ENCODE peak calls at places on chromosome 20, in eight cellular contexts. Z, X, B, D, G, H, L and J are unnamed samples.

GRCh38 chr20:17680836-17681740 is 954 bp downstream of the RRBP1 start:
- DNase-seq in H (peak), X (peak), Z (peak), G (no peak), L (peak), B (peak), D (peak), J (no peak)

GRCh38 chr20:63272105-63273078 is at the start of gene ARFGAP1:
- DNase-seq in L (peak), X (peak), G (peak), D (peak), B (peak), H (peak), Z (peak), J (peak)

GRCh38 chr20:44212792-44213191 is 2.2 kb upstream of the OSER1 start:
- DNase-seq in H (no peak), X (no peak), Z (no peak), L (no peak), G (no peak), B (peak), D (no peak), J (no peak)

GRCh38 chr20:45469336-45470261 is at the start of gene WFDC2:
- DNase-seq in B (no peak), Z (no peak), D (no peak), G (no peak), H (peak), X (no peak), L (no peak), J (no peak)

GRCh38 chr20:1374246-1374645 is 18.6 kb downstream of the FKBP1A start:
- DNase-seq in G (no peak), B (no peak), Z (no peak), D (no peak), H (no peak), L (no peak), X (no peak), J (no peak)

GRCh38 chr20:11379257-11380011 is 538.3 kb upstream of the BTBD3 start:
- DNase-seq in X (no peak), L (no peak), G (no peak), Z (no peak), D (peak), H (peak), B (no peak), J (peak)

GRCh38 chr20:7411075-7411474 is 529.2 kb downstream of the HAO1 start:
- DNase-seq in Z (no peak), B (no peak), G (no peak), X (no peak), L (no peak), D (no peak), H (no peak), J (no peak)

GRCh38 chr20:57587278-57587988 is 26.5 kb downstream of the PCK1 start:
- DNase-seq in G (no peak), Z (no peak), H (no peak), D (no peak), L (no peak), B (no peak), X (no peak), J (no peak)

GRCh38 chr20:43681991-43682410 is 15.1 kb downstream of the MYBL2 start:
- DNase-seq in B (no peak), X (no peak), Z (no peak), G (no peak), H (peak), L (no peak), D (peak), J (no peak)

GRCh38 chr20:13464702-13465101 is 174.0 kb downstream of the TASP1 start:
- DNase-seq in Z (no peak), H (no peak), G (no peak), D (no peak), B (peak), X (no peak), L (no peak), J (no peak)

GRCh38 chr20:45934587-45935415 is at the start of gene PCIF1:
- DNase-seq in Z (peak), G (peak), L (peak), H (peak), D (peak), X (peak), B (peak), J (peak)

GRCh38 chr20:33018169-33018931 is 10.8 kb downstream of the BPIFB2 start:
- DNase-seq in D (no peak), Z (no peak), X (no peak), B (no peak), L (no peak), H (no peak), G (no peak), J (no peak)

GRCh38 chr20:35171753-35172433 is at the start of gene PROCR:
- DNase-seq in X (peak), Z (peak), H (peak), G (peak), L (no peak), B (peak), D (no peak), J (peak)

GRCh38 chr20:20624914-20625313 is 87.5 kb downstream of the RALGAPA2 start:
- DNase-seq in D (no peak), X (no peak), Z (no peak), B (no peak), L (no peak), H (peak), G (no peak), J (no peak)

GRCh38 chr20:32465092-32465900 is 107.2 kb downstream of the ASXL1 start:
- DNase-seq in H (no peak), X (peak), Z (no peak), B (no peak), L (no peak), G (no peak), D (no peak), J (peak)

GRCh38 chr20:51384854-51385253 is 157.7 kb downstream of the NFATC2 start:
- DNase-seq in G (no peak), L (no peak), X (no peak), B (no peak), Z (no peak), D (no peak), H (no peak), J (no peak)

GRCh38 chr20:34663213-34663943 is 13.5 kb downstream of the PIGU start:
- DNase-seq in B (no peak), H (no peak), L (no peak), D (no peak), X (peak), Z (no peak), G (no peak), J (no peak)

GRCh38 chr20:58542411-58543095 is 27.4 kb upstream of the APCDD1L start:
- DNase-seq in X (no peak), L (no peak), H (no peak), Z (no peak), D (no peak), B (peak), G (no peak), J (no peak)

GRCh38 chr20:18527836-18528235 is 20.1 kb downstream of the SEC23B start:
- DNase-seq in L (no peak), B (peak), H (no peak), X (peak), D (no peak), Z (no peak), G (no peak), J (no peak)

GRCh38 chr20:34549929-34550305 is 8.6 kb upstream of the MAP1LC3A start:
- DNase-seq in D (no peak), B (no peak), H (no peak), L (no peak), Z (no peak), X (no peak), G (no peak), J (no peak)

GRCh38 chr20:5888051-5888450 is 62.3 kb downstream of the TRMT6 start:
- DNase-seq in H (no peak), X (no peak), Z (no peak), D (no peak), G (no peak), L (no peak), B (peak), J (no peak)

GRCh38 chr20:44615169-44615791 is 32.9 kb downstream of the PKIG start:
- DNase-seq in H (no peak), Z (peak), D (no peak), L (no peak), B (no peak), X (no peak), G (no peak), J (no peak)

GRCh38 chr20:49478266-49478665 is 4.2 kb downstream of the KCNB1 start:
- DNase-seq in Z (no peak), B (no peak), H (no peak), X (no peak), G (no peak), L (peak), D (no peak), J (no peak)

GRCh38 chr20:20261159-20261558 is 106.7 kb upstream of the INSM1 start:
- DNase-seq in L (no peak), X (no peak), B (no peak), D (no peak), H (no peak), Z (no peak), G (no peak), J (no peak)

GRCh38 chr20:3847419-3847940 is 846 bp downstream of the MAVS start:
- DNase-seq in Z (no peak), B (no peak), X (no peak), G (no peak), L (no peak), D (no peak), H (no peak), J (no peak)

GRCh38 chr20:45181639-45182038 is 6.9 kb downstream of the PI3 start:
- DNase-seq in L (no peak), Z (no peak), H (no peak), B (no peak), D (no peak), X (peak), G (no peak), J (no peak)

GRCh38 chr20:13567663-13568062 is 71.1 kb downstream of the TASP1 start:
- DNase-seq in X (no peak), Z (no peak), B (no peak), L (no peak), G (no peak), H (no peak), D (no peak), J (no peak)

GRCh38 chr20:3720068-3720467 is 7.7 kb upstream of the SIGLEC1 start:
- DNase-seq in Z (no peak), L (no peak), G (no peak), H (no peak), D (no peak), X (no peak), B (no peak), J (no peak)

GRCh38 chr20:20568604-20569205 is 143.7 kb downstream of the RALGAPA2 start:
- DNase-seq in H (peak), B (peak), Z (no peak), D (peak), G (no peak), L (no peak), X (peak), J (peak)

GRCh38 chr20:6942266-6942665 is 174.8 kb downstream of the BMP2 start:
- DNase-seq in L (no peak), Z (no peak), H (no peak), D (no peak), B (peak), X (no peak), G (no peak), J (no peak)

GRCh38 chr20:62938105-62938888 is at the start of gene GID8:
- DNase-seq in H (peak), X (no peak), Z (peak), L (peak), D (no peak), B (peak), G (no peak), J (no peak)

GRCh38 chr20:44407402-44408184 is 52.1 kb downstream of the HNF4A start:
- DNase-seq in B (peak), G (no peak), D (no peak), X (peak), L (no peak), H (no peak), Z (no peak), J (peak)

GRCh38 chr20:46151936-46152335 is 33.8 kb downstream of the CD40 start:
- DNase-seq in G (no peak), D (no peak), L (peak), Z (no peak), B (no peak), X (no peak), H (peak), J (no peak)